ENCODE peak calls at places on chromosome 15, in four cellular contexts. H is H1, T is K562, L is WTC11. I is an unnamed sample.

GRCh38 chr15:45307230-45307924 is 55.3 kb downstream of the SLC28A2 start:
- DNase-seq in H (no peak), T (no peak), L (no peak), I (peak)

GRCh38 chr15:64354683-64355558 is 1.1 kb downstream of the CSNK1G1 start:
- DNase-seq in H (no peak), T (no peak), L (no peak), I (no peak)

GRCh38 chr15:49366496-49366895 is 56.5 kb upstream of the FGF7 start:
- DNase-seq in H (no peak), T (no peak), L (no peak), I (no peak)

GRCh38 chr15:65130941-65131340 is 2.7 kb downstream of the PDCD7 start:
- DNase-seq in H (no peak), T (no peak), L (peak), I (no peak)

GRCh38 chr15:65930134-65930533 is 60.8 kb downstream of the RAB11A start:
- DNase-seq in H (no peak), T (no peak), L (no peak), I (no peak)

GRCh38 chr15:76335851-76336253 is 721 bp upstream of the ISL2 start:
- DNase-seq in H (no peak), T (no peak), L (no peak), I (peak)

GRCh38 chr15:75436861-75437260 is 14.6 kb downstream of the SIN3A start:
- DNase-seq in H (no peak), T (no peak), L (no peak), I (no peak)

GRCh38 chr15:99054025-99054387 is 46.4 kb upstream of the PGPEP1L start:
- DNase-seq in H (no peak), T (no peak), L (no peak), I (no peak)

GRCh38 chr15:82045179-82045891 is 483 bp downstream of the MEX3B start:
- DNase-seq in H (no peak), T (no peak), L (peak), I (peak)

GRCh38 chr15:70329179-70329578 is 231.5 kb upstream of the TLE3 start:
- DNase-seq in H (no peak), T (no peak), L (no peak), I (no peak)

GRCh38 chr15:99958426-99959097 is 225.3 kb upstream of the LYSMD4 start:
- DNase-seq in H (no peak), T (no peak), L (no peak), I (no peak)

GRCh38 chr15:99442268-99442897 is 123.4 kb upstream of the MEF2A start:
- DNase-seq in H (no peak), T (no peak), L (no peak), I (peak)

GRCh38 chr15:60945196-60945595 is 283.9 kb downstream of the RORA start:
- DNase-seq in H (no peak), T (no peak), L (no peak), I (peak)

GRCh38 chr15:60949034-60949977 is 279.8 kb downstream of the RORA start:
- DNase-seq in H (no peak), T (no peak), L (no peak), I (no peak)
- TF ChIP-seq TEAD4 in H (no peak), T (no peak), L (no peak), I (no peak)

GRCh38 chr15:62561572-62561970 is 396.5 kb upstream of the C2CD4B start:
- DNase-seq in H (no peak), T (no peak), L (no peak), I (no peak)

GRCh38 chr15:62560943-62561571 is 396.0 kb upstream of the C2CD4B start:
- DNase-seq in H (no peak), T (no peak), L (peak), I (no peak)

GRCh38 chr15:62554164-62554563 is 389.1 kb upstream of the C2CD4B start:
- DNase-seq in H (no peak), T (no peak), L (no peak), I (peak)

GRCh38 chr15:62558640-62559039 is 393.6 kb upstream of the C2CD4B start:
- DNase-seq in H (no peak), T (no peak), L (no peak), I (no peak)

GRCh38 chr15:62559049-62559733 is 394.1 kb upstream of the C2CD4B start:
- DNase-seq in H (no peak), T (no peak), L (no peak), I (no peak)
- TF ChIP-seq TEAD4 in H (no peak), T (no peak), L (no peak), I (no peak)

GRCh38 chr15:79060175-79060574 is 30.4 kb downstream of the RASGRF1 start:
- DNase-seq in H (peak), T (no peak), L (no peak), I (no peak)
- TF ChIP-seq TEAD4 in H (peak), T (no peak), L (no peak), I (no peak)

GRCh38 chr15:39135989-39136388 is 444.9 kb upstream of the THBS1 start:
- DNase-seq in H (no peak), T (no peak), L (no peak), I (no peak)
- TF ChIP-seq TEAD4 in H (no peak), T (no peak), L (no peak), I (no peak)

DNA sequence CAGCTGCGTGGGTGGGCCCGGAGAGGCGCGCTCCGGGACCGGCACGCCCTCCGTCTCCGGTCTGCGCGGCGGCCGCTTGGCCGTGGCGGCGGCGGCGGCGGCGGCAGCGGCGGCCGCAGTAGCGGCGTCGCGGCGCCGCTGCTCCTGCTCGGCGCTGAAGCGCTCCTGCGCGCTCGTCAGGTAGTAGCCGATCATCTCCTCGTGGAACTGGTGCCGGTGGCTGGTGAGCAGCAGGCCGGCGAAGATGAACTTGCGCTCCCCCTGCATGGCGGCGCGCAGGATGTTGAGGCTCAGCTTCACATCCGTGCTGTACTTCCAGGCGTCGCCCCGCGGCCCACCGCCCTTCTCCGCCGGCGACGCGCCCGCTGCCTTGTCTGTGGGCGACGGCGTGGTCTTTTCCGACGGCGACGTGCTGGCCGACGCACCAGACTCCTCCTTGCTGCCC is 157.3 kb downstream of the KLF13 start:
- DNase-seq in H (no peak), T (no peak), L (peak), I (no peak)
- TF ChIP-seq TEAD4 in H (no peak), T (no peak), L (no peak), I (no peak)

I was measured in SK-N-SH.